ENCODE peak calls at places on chromosomes 7 and 10, in seven cellular contexts. D is M059J; E is fibroblast of lung; H is CD4-positive, alpha-beta memory T cell; M is brain microvascular endothelial cell; Z is kidney epithelial cell; Q is A549. P is an unnamed sample.

GRCh38 chr7:140260767-140261486 is 84.1 kb upstream of the KDM7A start:
- DNase-seq in D (no peak), E (no peak), M (no peak), H (no peak), Z (no peak), Q (no peak), P (no peak)

GRCh38 chr10:98097175-98097574 is 37.3 kb upstream of the R3HCC1L start:
- DNase-seq in H (no peak), E (no peak), Q (no peak), Z (no peak), M (no peak), D (no peak), P (no peak)

GRCh38 chr10:120996456-120997053 is 145.4 kb downstream of the WDR11 start:
- DNase-seq in H (no peak), Z (no peak), D (no peak), E (no peak), Q (no peak), M (no peak), P (no peak)

GRCh38 chr7:144127714-144128334 is 4.8 kb downstream of the OR2A14 start:
- DNase-seq in Q (peak; percentile 85), Z (peak; percentile 55), M (peak; percentile 85), H (peak; percentile 78), D (peak; percentile 70), E (peak; percentile 79), P (peak; percentile 22)

GRCh38 chr10:113985342-113985844 is 58.3 kb upstream of the ADRB1 start:
- DNase-seq in Z (no peak), D (no peak), E (no peak), H (no peak), M (no peak), Q (no peak), P (no peak)

GRCh38 chr10:10591682-10592412 is 425.8 kb upstream of the CELF2 start:
- DNase-seq in E (peak; percentile 41), D (no peak), Z (no peak), H (no peak), M (no peak), Q (no peak), P (no peak)

GRCh38 chr10:47050618-47051455 is 139.6 kb downstream of the PTPN20 start:
- DNase-seq in M (peak; percentile 12), Z (no peak), E (no peak), Q (no peak), D (peak; percentile 3), H (no peak), P (no peak)

GRCh38 chr10:63331586-63331985 is 134.2 kb downstream of the JMJD1C start:
- DNase-seq in Z (no peak), H (no peak), M (peak; percentile 76), E (peak; percentile 58), D (no peak), Q (no peak), P (no peak)

GRCh38 chr7:155587486-155587885 is 41.1 kb upstream of the CNPY1 start:
- DNase-seq in Q (no peak), H (no peak), M (no peak), D (no peak), E (no peak), Z (no peak), P (no peak)

GRCh38 chr7:2645274-2645868 is 13.6 kb downstream of the TTYH3 start:
- DNase-seq in E (no peak), D (peak; percentile 42), Z (no peak), Q (no peak), H (peak; percentile 15), M (peak; percentile 15), P (no peak)

GRCh38 chr10:44922021-44922420 is 10.9 kb downstream of the TMEM72 start:
- DNase-seq in E (no peak), H (no peak), Z (no peak), M (no peak), D (no peak), Q (no peak), P (no peak)

GRCh38 chr7:35505031-35505430 is 189.9 kb downstream of the HERPUD2 start:
- DNase-seq in H (no peak), Q (no peak), E (no peak), D (no peak), M (no peak), Z (no peak), P (no peak)

GRCh38 chr7:95550546-95550945 is 45.8 kb downstream of the PDK4 start:
- DNase-seq in E (no peak), D (no peak), Q (no peak), Z (no peak), H (no peak), M (no peak), P (no peak)

P was measured in foreskin keratinocyte.